ENCODE peak calls at places on chromosome 6, in four cellular contexts. One of them, this sample, is unnamed.

GRCh38 chr6:145842693-145843546 is 28.3 kb upstream of the FBXO30 start:
- DNase-seq in GM12892: no peak
- DNase-seq in HepG2: no peak
- DNase-seq in H1: no peak
- DNase-seq in this sample: no peak

GRCh38 chr6:36969240-36969691 is 14.7 kb downstream of the PI16 start:
- DNase-seq in HepG2: no peak
- DNase-seq in H1: no peak
- DNase-seq in GM12892: no peak
- DNase-seq in this sample: no peak

GRCh38 chr6:169292340-169293124 is 38.9 kb upstream of the THBS2 start:
- DNase-seq in HepG2: peak
- DNase-seq in H1: no peak
- DNase-seq in GM12892: no peak
- DNase-seq in this sample: no peak

GRCh38 chr6:125759184-125759902 is 9.9 kb downstream of the HEY2 start:
- DNase-seq in HepG2: no peak
- DNase-seq in GM12892: no peak
- DNase-seq in H1: peak
- DNase-seq in this sample: no peak

GRCh38 chr6:1242439-1242838 is 69.5 kb upstream of the FOXQ1 start:
- DNase-seq in HepG2: no peak
- DNase-seq in H1: peak
- DNase-seq in GM12892: no peak
- DNase-seq in this sample: no peak

GRCh38 chr6:149642829-149643580 is 5.5 kb downstream of the KATNA1 start:
- DNase-seq in GM12892: no peak
- DNase-seq in H1: no peak
- DNase-seq in HepG2: no peak
- DNase-seq in this sample: no peak

GRCh38 chr6:52377538-52378221 is 15.7 kb downstream of the PAQR8 start:
- DNase-seq in GM12892: no peak
- DNase-seq in H1: no peak
- DNase-seq in HepG2: no peak
- DNase-seq in this sample: no peak

GRCh38 chr6:39906318-39906761 is 27.9 kb downstream of the MOCS1 start:
- DNase-seq in HepG2: no peak
- DNase-seq in GM12892: no peak
- DNase-seq in H1: no peak
- DNase-seq in this sample: no peak

GRCh38 chr6:129614464-129614863 is 95.5 kb downstream of the ARHGAP18 start:
- DNase-seq in GM12892: no peak
- DNase-seq in HepG2: no peak
- DNase-seq in H1: no peak
- DNase-seq in this sample: no peak

GRCh38 chr6:101294676-101295075 is 98.8 kb upstream of the GRIK2 start:
- DNase-seq in HepG2: no peak
- DNase-seq in GM12892: no peak
- DNase-seq in H1: no peak
- DNase-seq in this sample: no peak

GRCh38 chr6:101577091-101577490 is 183.6 kb downstream of the GRIK2 start:
- DNase-seq in GM12892: no peak
- DNase-seq in HepG2: no peak
- DNase-seq in H1: no peak
- DNase-seq in this sample: no peak

GRCh38 chr6:153162172-153162571 is 31.1 kb upstream of the RGS17 start:
- DNase-seq in HepG2: no peak
- DNase-seq in H1: no peak
- DNase-seq in GM12892: no peak
- DNase-seq in this sample: no peak

GRCh38 chr6:163775313-163775712 is 360.8 kb downstream of the QKI start:
- DNase-seq in H1: no peak
- DNase-seq in HepG2: no peak
- DNase-seq in GM12892: no peak
- DNase-seq in this sample: no peak

GRCh38 chr6:126112171-126112632 is 125.9 kb downstream of the TRMT11 start:
- DNase-seq in H1: no peak
- DNase-seq in GM12892: no peak
- DNase-seq in HepG2: no peak
- DNase-seq in this sample: no peak

GRCh38 chr6:20879121-20879520 is 344.9 kb downstream of the CDKAL1 start:
- DNase-seq in HepG2: no peak
- DNase-seq in GM12892: no peak
- DNase-seq in H1: no peak
- DNase-seq in this sample: no peak

GRCh38 chr6:20881365-20881764 is 347.1 kb downstream of the CDKAL1 start:
- DNase-seq in HepG2: no peak
- DNase-seq in GM12892: no peak
- DNase-seq in H1: no peak
- DNase-seq in this sample: no peak

GRCh38 chr6:20885076-20885475 is 350.8 kb downstream of the CDKAL1 start:
- DNase-seq in GM12892: no peak
- DNase-seq in H1: no peak
- DNase-seq in HepG2: no peak
- DNase-seq in this sample: no peak

GRCh38 chr6:20879526-20879925 is 345.3 kb downstream of the CDKAL1 start:
- DNase-seq in HepG2: peak
- DNase-seq in GM12892: no peak
- DNase-seq in H1: no peak
- DNase-seq in this sample: no peak

DNA sequence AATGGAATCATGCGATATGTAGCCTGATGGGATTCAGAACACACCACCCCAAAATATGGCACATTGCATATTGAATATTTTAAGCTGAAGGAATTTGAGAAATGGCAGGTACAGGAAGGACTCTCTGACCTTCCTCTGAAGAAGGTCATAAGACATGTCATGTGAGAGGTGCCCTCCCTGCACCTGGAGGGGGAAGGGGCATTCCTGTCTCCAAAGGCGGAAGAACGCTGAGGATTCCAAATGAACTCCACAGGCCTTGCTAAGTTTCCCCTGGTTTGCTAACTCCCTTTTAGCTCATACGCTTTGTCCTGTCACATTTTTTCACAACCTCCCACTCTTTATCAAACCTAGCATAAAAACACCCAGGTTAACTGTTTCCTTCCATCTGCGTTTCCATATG is 347.8 kb downstream of the CDKAL1 start:
- DNase-seq in GM12892: no peak
- DNase-seq in H1: no peak
- DNase-seq in HepG2: no peak
- DNase-seq in this sample: no peak
- TF ChIP-seq TAF1 in GM12892: no peak
- TF ChIP-seq TAF1 in H1: no peak
- TF ChIP-seq TAF1 in HepG2: no peak
- TF ChIP-seq TAF1 in this sample: no peak

DNA sequence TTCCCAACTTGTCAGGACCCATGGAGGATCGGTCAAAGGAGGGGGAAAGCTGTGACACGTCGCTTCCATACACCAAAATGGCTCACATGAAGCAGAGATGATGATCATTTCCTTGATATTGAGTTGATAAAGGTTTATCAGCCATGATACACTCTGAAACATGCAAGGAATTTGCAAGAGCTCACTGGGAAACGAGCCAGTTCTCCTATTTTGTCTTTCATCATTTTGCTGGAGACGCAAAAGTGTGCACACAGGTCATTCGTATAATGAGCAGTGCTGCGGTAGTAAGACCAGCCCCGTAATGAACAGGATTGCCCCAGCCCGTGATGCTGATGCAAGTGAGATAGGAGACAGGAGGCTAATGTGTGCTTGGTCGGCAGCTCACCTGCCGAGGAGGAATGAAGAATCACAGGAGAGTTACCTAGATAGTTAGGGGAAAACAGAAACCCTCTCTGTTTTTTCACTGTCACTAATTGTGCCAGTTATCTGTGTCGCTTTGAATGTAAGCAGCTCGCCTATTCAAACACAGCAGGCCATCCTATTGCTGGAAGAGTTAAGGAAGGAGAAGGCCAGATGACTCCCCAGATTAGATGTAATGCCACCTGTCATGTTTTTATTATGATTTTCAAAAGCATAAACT is 391.8 kb downstream of the SAMD5 start:
- DNase-seq in H1: no peak
- DNase-seq in HepG2: no peak
- DNase-seq in GM12892: no peak
- DNase-seq in this sample: no peak
- TF ChIP-seq TAF1 in H1: no peak
- TF ChIP-seq TAF1 in HepG2: no peak
- TF ChIP-seq TAF1 in GM12892: no peak
- TF ChIP-seq TAF1 in this sample: no peak

GRCh38 chr6:168105813-168106660 is 27.0 kb upstream of the FRMD1 start:
- DNase-seq in GM12892: no peak
- DNase-seq in HepG2: no peak
- DNase-seq in H1: no peak
- DNase-seq in this sample: no peak
- TF ChIP-seq TAF1 in GM12892: no peak
- TF ChIP-seq TAF1 in HepG2: no peak
- TF ChIP-seq TAF1 in H1: no peak
- TF ChIP-seq TAF1 in this sample: no peak

DNA sequence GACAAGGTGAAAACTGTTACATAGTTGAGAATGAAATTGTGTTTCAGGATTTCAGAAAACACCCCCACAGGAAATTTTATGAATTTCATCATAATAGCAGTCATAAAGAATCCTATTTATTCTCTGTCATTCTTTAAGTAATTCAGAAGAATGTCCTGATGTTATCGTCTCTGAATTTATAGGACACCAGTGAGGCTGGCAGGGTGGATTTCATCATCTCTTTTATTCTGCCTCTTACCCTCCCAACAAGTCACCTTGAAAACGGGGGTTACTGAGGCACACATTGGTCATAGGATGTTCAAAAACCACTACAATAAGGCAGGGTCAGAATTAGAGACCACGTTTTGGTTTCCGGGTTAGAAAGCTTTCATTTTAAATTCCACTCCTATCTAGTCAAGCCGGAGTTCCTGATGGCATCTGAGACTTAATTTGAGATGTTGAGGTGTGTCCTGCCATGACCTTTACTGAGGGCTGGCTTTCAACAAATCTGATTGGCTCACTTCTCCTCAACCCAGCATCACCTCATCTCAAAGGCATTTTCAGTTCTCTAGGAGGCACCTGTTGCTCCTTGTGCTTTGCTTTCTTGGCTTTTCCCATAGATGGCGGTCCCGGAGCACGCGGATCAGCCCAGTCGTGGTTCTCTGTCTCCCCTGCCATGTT is 230.6 kb upstream of the SUPT3H start:
- DNase-seq in GM12892: no peak
- DNase-seq in H1: no peak
- DNase-seq in HepG2: no peak
- DNase-seq in this sample: no peak
- TF ChIP-seq TAF1 in GM12892: no peak
- TF ChIP-seq TAF1 in H1: no peak
- TF ChIP-seq TAF1 in HepG2: no peak
- TF ChIP-seq TAF1 in this sample: no peak

GRCh38 chr6:94071835-94072234 is 652.5 kb upstream of the EPHA7 start:
- DNase-seq in HepG2: no peak
- DNase-seq in H1: no peak
- DNase-seq in GM12892: no peak
- DNase-seq in this sample: no peak

DNA sequence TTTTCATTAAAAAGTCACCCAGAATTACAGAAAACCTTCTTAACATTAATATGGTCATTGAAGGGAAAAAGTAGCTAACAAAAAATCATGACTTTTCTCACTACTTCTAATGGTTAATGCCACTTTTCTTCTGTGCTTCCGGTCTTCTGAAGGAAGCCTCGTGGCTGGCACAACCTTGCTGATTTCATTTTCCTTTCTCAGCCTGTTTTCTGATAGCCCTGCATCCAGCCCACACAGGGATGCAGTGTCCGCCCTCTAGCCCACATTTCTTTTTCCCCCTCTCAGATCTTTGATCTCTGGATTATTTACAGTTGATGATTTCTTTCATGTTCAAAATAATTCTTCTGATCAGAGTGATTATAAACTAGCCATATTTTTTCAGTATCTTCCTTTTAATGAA is 655.4 kb upstream of the EPHA7 start:
- DNase-seq in HepG2: no peak
- DNase-seq in GM12892: no peak
- DNase-seq in H1: no peak
- DNase-seq in this sample: no peak
- TF ChIP-seq TAF1 in HepG2: no peak
- TF ChIP-seq TAF1 in GM12892: no peak
- TF ChIP-seq TAF1 in H1: no peak
- TF ChIP-seq TAF1 in this sample: no peak

DNA sequence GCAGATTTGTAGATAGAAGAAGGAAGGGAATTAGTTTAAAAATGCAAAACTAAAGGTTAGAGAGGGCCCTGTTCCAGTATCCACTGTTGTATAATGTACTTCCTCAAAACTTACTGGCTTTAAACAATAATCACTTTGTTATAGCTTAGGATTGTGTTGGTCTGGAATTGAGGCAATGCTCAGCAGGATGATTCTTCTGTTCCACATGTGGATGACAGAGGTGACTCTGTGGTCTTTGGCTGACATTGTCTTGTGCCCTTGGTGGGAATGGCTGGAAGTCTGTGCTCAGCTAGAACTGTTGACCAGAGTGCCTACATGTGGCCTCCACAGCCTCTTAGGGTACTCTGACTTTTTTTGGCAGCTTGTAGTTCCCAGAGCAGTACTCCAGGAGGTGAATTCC is 143.4 kb downstream of the AIG1 start:
- DNase-seq in H1: no peak
- DNase-seq in GM12892: no peak
- DNase-seq in HepG2: no peak
- DNase-seq in this sample: no peak
- TF ChIP-seq TAF1 in H1: no peak
- TF ChIP-seq TAF1 in GM12892: no peak
- TF ChIP-seq TAF1 in HepG2: no peak
- TF ChIP-seq TAF1 in this sample: no peak

GRCh38 chr6:139710578-139710977 is 336.1 kb upstream of the CITED2 start:
- DNase-seq in GM12892: no peak
- DNase-seq in H1: no peak
- DNase-seq in HepG2: no peak
- DNase-seq in this sample: no peak

GRCh38 chr6:139711714-139712585 is 337.5 kb upstream of the CITED2 start:
- DNase-seq in HepG2: no peak
- DNase-seq in GM12892: no peak
- DNase-seq in H1: no peak
- DNase-seq in this sample: no peak

GRCh38 chr6:139713416-139713815 is 339.0 kb upstream of the CITED2 start:
- DNase-seq in HepG2: no peak
- DNase-seq in GM12892: no peak
- DNase-seq in H1: no peak
- DNase-seq in this sample: no peak

GRCh38 chr6:139708342-139709199 is 334.1 kb upstream of the CITED2 start:
- DNase-seq in HepG2: peak
- DNase-seq in GM12892: no peak
- DNase-seq in H1: no peak
- DNase-seq in this sample: no peak

GRCh38 chr6:139713911-139714527 is 339.6 kb upstream of the CITED2 start:
- DNase-seq in H1: no peak
- DNase-seq in GM12892: no peak
- DNase-seq in HepG2: no peak
- DNase-seq in this sample: no peak
- TF ChIP-seq TAF1 in H1: no peak
- TF ChIP-seq TAF1 in GM12892: no peak
- TF ChIP-seq TAF1 in HepG2: no peak
- TF ChIP-seq TAF1 in this sample: no peak

This sample was measured in GM12891.